ENCODE peak calls at places on chromosomes 1 and 21, in nine cellular contexts. One of them, this sample, is unnamed.

GRCh38 chr1:61950418-61950817 is 208.1 kb downstream of the PATJ start:
- DNase-seq in BE2C: no peak
- DNase-seq in choroid plexus epithelial cell: peak
- DNase-seq in CD8-positive, alpha-beta T cell: no peak
- DNase-seq in fibroblast of lung: no peak
- DNase-seq in body of pancreas: no peak
- DNase-seq in CD4-positive, alpha-beta T cell: no peak
- DNase-seq in testis: no peak
- DNase-seq in psoas muscle: no peak
- DNase-seq in this sample: no peak

GRCh38 chr1:77556045-77556444 is 126.4 kb downstream of the ZZZ3 start:
- DNase-seq in CD4-positive, alpha-beta T cell: no peak
- DNase-seq in psoas muscle: no peak
- DNase-seq in fibroblast of lung: no peak
- DNase-seq in choroid plexus epithelial cell: no peak
- DNase-seq in BE2C: no peak
- DNase-seq in body of pancreas: no peak
- DNase-seq in testis: no peak
- DNase-seq in CD8-positive, alpha-beta T cell: no peak
- DNase-seq in this sample: no peak

GRCh38 chr1:32963746-32964460 is 706 bp downstream of the RNF19B start:
- DNase-seq in body of pancreas: peak
- DNase-seq in CD8-positive, alpha-beta T cell: peak
- DNase-seq in fibroblast of lung: peak
- DNase-seq in CD4-positive, alpha-beta T cell: peak
- DNase-seq in choroid plexus epithelial cell: peak
- DNase-seq in testis: peak
- DNase-seq in psoas muscle: peak
- DNase-seq in BE2C: peak
- DNase-seq in this sample: peak

GRCh38 chr1:154955039-154955717 is 721 bp downstream of the PBXIP1 start:
- DNase-seq in psoas muscle: no peak
- DNase-seq in CD8-positive, alpha-beta T cell: peak
- DNase-seq in BE2C: peak
- DNase-seq in body of pancreas: peak
- DNase-seq in fibroblast of lung: peak
- DNase-seq in choroid plexus epithelial cell: peak
- DNase-seq in testis: peak
- DNase-seq in CD4-positive, alpha-beta T cell: peak
- DNase-seq in this sample: peak

GRCh38 chr1:109929588-109930251 is 19.1 kb downstream of the CSF1 start:
- DNase-seq in choroid plexus epithelial cell: no peak
- DNase-seq in fibroblast of lung: no peak
- DNase-seq in CD8-positive, alpha-beta T cell: no peak
- DNase-seq in CD4-positive, alpha-beta T cell: no peak
- DNase-seq in psoas muscle: no peak
- DNase-seq in body of pancreas: no peak
- DNase-seq in BE2C: no peak
- DNase-seq in testis: no peak
- DNase-seq in this sample: no peak

GRCh38 chr21:43613755-43614638 is 45.3 kb downstream of the HSF2BP start:
- DNase-seq in body of pancreas: no peak
- DNase-seq in choroid plexus epithelial cell: peak
- DNase-seq in CD8-positive, alpha-beta T cell: no peak
- DNase-seq in BE2C: no peak
- DNase-seq in CD4-positive, alpha-beta T cell: no peak
- DNase-seq in fibroblast of lung: peak
- DNase-seq in testis: no peak
- DNase-seq in psoas muscle: no peak
- DNase-seq in this sample: no peak

GRCh38 chr1:188425687-188426086 is 1596.9 kb downstream of the PLA2G4A start:
- DNase-seq in BE2C: no peak
- DNase-seq in CD4-positive, alpha-beta T cell: no peak
- DNase-seq in CD8-positive, alpha-beta T cell: no peak
- DNase-seq in body of pancreas: no peak
- DNase-seq in choroid plexus epithelial cell: peak
- DNase-seq in fibroblast of lung: peak
- DNase-seq in psoas muscle: no peak
- DNase-seq in testis: no peak
- DNase-seq in this sample: no peak

GRCh38 chr21:35154788-35155187 is 105.7 kb upstream of the RUNX1 start:
- DNase-seq in CD4-positive, alpha-beta T cell: no peak
- DNase-seq in fibroblast of lung: no peak
- DNase-seq in BE2C: no peak
- DNase-seq in choroid plexus epithelial cell: peak
- DNase-seq in CD8-positive, alpha-beta T cell: no peak
- DNase-seq in body of pancreas: no peak
- DNase-seq in psoas muscle: no peak
- DNase-seq in testis: no peak
- DNase-seq in this sample: no peak

GRCh38 chr1:31586376-31587327 is 10.3 kb downstream of the TINAGL1 start:
- DNase-seq in fibroblast of lung: no peak
- DNase-seq in body of pancreas: no peak
- DNase-seq in BE2C: no peak
- DNase-seq in CD4-positive, alpha-beta T cell: no peak
- DNase-seq in CD8-positive, alpha-beta T cell: no peak
- DNase-seq in testis: peak
- DNase-seq in psoas muscle: no peak
- DNase-seq in choroid plexus epithelial cell: no peak
- DNase-seq in this sample: no peak

DNA sequence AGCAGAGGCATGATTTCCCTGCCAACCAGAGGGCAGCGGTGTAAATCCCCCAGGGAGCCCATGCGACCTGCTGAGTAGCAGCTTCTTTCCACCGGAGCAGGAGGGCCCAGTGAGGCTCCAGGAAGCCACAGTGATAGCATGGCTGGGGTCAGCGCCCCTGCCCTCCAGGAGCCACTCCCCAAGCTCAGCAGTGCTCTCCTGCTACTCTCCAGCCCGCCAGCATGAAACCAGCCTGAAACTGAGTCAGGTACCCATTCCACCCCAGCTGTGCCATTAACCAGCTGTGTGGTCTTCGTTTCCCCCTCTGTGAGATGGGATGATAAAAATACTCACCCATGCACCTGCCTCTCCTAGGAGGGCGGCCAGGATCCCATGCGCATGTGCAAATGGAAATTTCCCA is 123.8 kb upstream of the TMEM51 start:
- DNase-seq in psoas muscle: no peak
- DNase-seq in body of pancreas: no peak
- DNase-seq in fibroblast of lung: no peak
- DNase-seq in CD8-positive, alpha-beta T cell: no peak
- DNase-seq in choroid plexus epithelial cell: no peak
- DNase-seq in CD4-positive, alpha-beta T cell: no peak
- DNase-seq in BE2C: no peak
- DNase-seq in testis: no peak
- DNase-seq in this sample: no peak
- TF ChIP-seq CTCF in psoas muscle: no peak
- TF ChIP-seq CTCF in body of pancreas: no peak
- TF ChIP-seq CTCF in fibroblast of lung: no peak
- TF ChIP-seq CTCF in CD8-positive, alpha-beta T cell: no peak
- TF ChIP-seq CTCF in choroid plexus epithelial cell: no peak
- TF ChIP-seq CTCF in CD4-positive, alpha-beta T cell: no peak
- TF ChIP-seq CTCF in BE2C: no peak
- TF ChIP-seq CTCF in testis: no peak
- TF ChIP-seq CTCF in this sample: no peak

GRCh38 chr1:207620573-207620893 is 24.4 kb upstream of the CR1L start:
- DNase-seq in choroid plexus epithelial cell: no peak
- DNase-seq in CD8-positive, alpha-beta T cell: no peak
- DNase-seq in CD4-positive, alpha-beta T cell: no peak
- DNase-seq in fibroblast of lung: no peak
- DNase-seq in testis: no peak
- DNase-seq in psoas muscle: no peak
- DNase-seq in body of pancreas: no peak
- DNase-seq in BE2C: no peak
- DNase-seq in this sample: no peak
- TF ChIP-seq CTCF in choroid plexus epithelial cell: no peak
- TF ChIP-seq CTCF in CD8-positive, alpha-beta T cell: no peak
- TF ChIP-seq CTCF in CD4-positive, alpha-beta T cell: peak
- TF ChIP-seq CTCF in fibroblast of lung: no peak
- TF ChIP-seq CTCF in testis: no peak
- TF ChIP-seq CTCF in psoas muscle: no peak
- TF ChIP-seq CTCF in body of pancreas: no peak
- TF ChIP-seq CTCF in BE2C: no peak
- TF ChIP-seq CTCF in this sample: no peak

GRCh38 chr21:23936224-23936623 is 1671.1 kb downstream of the MRPL39 start:
- DNase-seq in CD4-positive, alpha-beta T cell: no peak
- DNase-seq in choroid plexus epithelial cell: peak
- DNase-seq in BE2C: peak
- DNase-seq in CD8-positive, alpha-beta T cell: no peak
- DNase-seq in psoas muscle: no peak
- DNase-seq in body of pancreas: peak
- DNase-seq in testis: peak
- DNase-seq in fibroblast of lung: peak
- DNase-seq in this sample: no peak
- TF ChIP-seq CTCF in CD4-positive, alpha-beta T cell: no peak
- TF ChIP-seq CTCF in choroid plexus epithelial cell: peak
- TF ChIP-seq CTCF in BE2C: peak
- TF ChIP-seq CTCF in CD8-positive, alpha-beta T cell: no peak
- TF ChIP-seq CTCF in psoas muscle: peak
- TF ChIP-seq CTCF in body of pancreas: peak
- TF ChIP-seq CTCF in testis: peak
- TF ChIP-seq CTCF in fibroblast of lung: peak
- TF ChIP-seq CTCF in this sample: no peak

GRCh38 chr1:207058878-207059867 is 6.1 kb downstream of the PFKFB2 start:
- DNase-seq in choroid plexus epithelial cell: no peak
- DNase-seq in CD4-positive, alpha-beta T cell: no peak
- DNase-seq in BE2C: no peak
- DNase-seq in CD8-positive, alpha-beta T cell: no peak
- DNase-seq in fibroblast of lung: no peak
- DNase-seq in testis: no peak
- DNase-seq in psoas muscle: no peak
- DNase-seq in body of pancreas: peak
- DNase-seq in this sample: no peak
- TF ChIP-seq CTCF in choroid plexus epithelial cell: no peak
- TF ChIP-seq CTCF in CD4-positive, alpha-beta T cell: no peak
- TF ChIP-seq CTCF in BE2C: peak
- TF ChIP-seq CTCF in CD8-positive, alpha-beta T cell: no peak
- TF ChIP-seq CTCF in fibroblast of lung: no peak
- TF ChIP-seq CTCF in testis: no peak
- TF ChIP-seq CTCF in psoas muscle: no peak
- TF ChIP-seq CTCF in body of pancreas: no peak
- TF ChIP-seq CTCF in this sample: no peak

GRCh38 chr1:204751883-204752687 is 66.5 kb upstream of the LRRN2 start:
- DNase-seq in BE2C: no peak
- DNase-seq in CD8-positive, alpha-beta T cell: no peak
- DNase-seq in fibroblast of lung: no peak
- DNase-seq in body of pancreas: peak
- DNase-seq in CD4-positive, alpha-beta T cell: no peak
- DNase-seq in choroid plexus epithelial cell: no peak
- DNase-seq in testis: no peak
- DNase-seq in psoas muscle: no peak
- DNase-seq in this sample: no peak
- TF ChIP-seq CTCF in BE2C: no peak
- TF ChIP-seq CTCF in CD8-positive, alpha-beta T cell: no peak
- TF ChIP-seq CTCF in fibroblast of lung: no peak
- TF ChIP-seq CTCF in body of pancreas: no peak
- TF ChIP-seq CTCF in CD4-positive, alpha-beta T cell: no peak
- TF ChIP-seq CTCF in choroid plexus epithelial cell: no peak
- TF ChIP-seq CTCF in testis: no peak
- TF ChIP-seq CTCF in psoas muscle: no peak
- TF ChIP-seq CTCF in this sample: no peak

This sample was measured in natural killer cell.